ENCODE peak calls at places on chromosomes 3 and 15, in ten cellular contexts. E, O, M, S, W, D, A, B, R and P are unnamed samples.
A peak's percentile ranks its signal among the peaks of the same experiment; 100 is the strongest.

GRCh38 chr15:69253156-69253555 is 45.6 kb upstream of the PAQR5 start:
- DNase-seq in A (no peak), M (no peak), W (no peak), B (no peak), O (no peak), E (peak; percentile 43), S (no peak), R (peak; percentile 95), D (no peak), P (no peak)

GRCh38 chr3:134535186-134535974 is 49.5 kb downstream of the CEP63 start:
- DNase-seq in O (no peak), R (peak; percentile 60), B (no peak), S (no peak), D (no peak), W (no peak), E (no peak), M (no peak), A (no peak), P (no peak)

GRCh38 chr15:26477044-26477443 is 295.8 kb downstream of the GABRB3 start:
- DNase-seq in M (no peak), R (no peak), O (no peak), W (no peak), A (no peak), D (no peak), S (no peak), E (no peak), B (no peak), P (no peak)

GRCh38 chr3:24299236-24299635 is 195.4 kb downstream of the THRB start:
- DNase-seq in R (peak; percentile 28), M (no peak), O (no peak), B (no peak), D (no peak), E (no peak), W (no peak), S (no peak), A (no peak), P (no peak)

GRCh38 chr15:60392986-60393811 is 4.6 kb downstream of the ANXA2 start:
- DNase-seq in A (peak; percentile 85), R (peak; percentile 99), W (no peak), E (peak; percentile 98), M (no peak), D (peak; percentile 99), S (no peak), B (peak; percentile 81), O (no peak), P (peak; percentile 39)

GRCh38 chr15:101505610-101506337 is 16.3 kb upstream of the PCSK6 start:
- DNase-seq in E (no peak), D (no peak), O (no peak), A (no peak), S (no peak), W (no peak), M (no peak), R (no peak), B (no peak), P (no peak)

GRCh38 chr15:92158426-92158825 is 235.3 kb upstream of the ST8SIA2 start:
- DNase-seq in A (no peak), R (peak; percentile 44), D (no peak), B (no peak), O (no peak), E (peak; percentile 82), W (no peak), M (peak; percentile 4), S (peak; percentile 13), P (no peak)

GRCh38 chr3:147373301-147373700 is 33.0 kb downstream of the ZIC4 start:
- DNase-seq in B (no peak), O (no peak), R (no peak), D (no peak), M (no peak), S (no peak), E (no peak), W (no peak), A (no peak), P (no peak)

GRCh38 chr3:152056987-152057386 is 183.5 kb downstream of the SUCNR1 start:
- DNase-seq in E (no peak), S (no peak), W (no peak), M (no peak), R (no peak), A (no peak), D (no peak), B (no peak), O (no peak), P (no peak)

GRCh38 chr3:70972855-70973254 is 610.7 kb downstream of the FOXP1 start:
- DNase-seq in S (no peak), O (no peak), M (no peak), R (no peak), D (no peak), W (no peak), B (no peak), E (no peak), A (no peak), P (no peak)
- TF ChIP-seq CTCF in S (no peak), O (no peak), M (no peak), R (no peak), D (no peak), W (no peak), B (no peak), E (no peak), A (no peak), P (no peak)

GRCh38 chr15:25089577-25089976 is 134.8 kb downstream of the SNRPN start:
- DNase-seq in R (no peak), S (no peak), E (no peak), O (no peak), W (peak; percentile 37), B (no peak), A (no peak), M (no peak), D (no peak), P (no peak)
- H3K9me3 ChIP-seq in R (peaks cover 2% of the 10 kb centered on the region), S (peaks cover 8% of the 10 kb centered on the region), E (peaks cover 71% of the 10 kb centered on the region), O (no peaks in the 10 kb centered on the region), W (peaks cover 55% of the 10 kb centered on the region), B (peaks cover 100% of the 10 kb centered on the region), A (peaks cover 77% of the 10 kb centered on the region), M (peaks cover 95% of the 10 kb centered on the region), D (peaks cover 86% of the 10 kb centered on the region), P (peaks cover 41% of the 10 kb centered on the region)

GRCh38 chr3:117407317-117407716 is 697.7 kb downstream of the TUSC7 start:
- DNase-seq in W (no peak), M (no peak), S (no peak), E (no peak), R (peak; percentile 16), D (peak; percentile 5), A (no peak), B (no peak), O (peak; percentile 37), P (no peak)
- TF ChIP-seq CTCF in W (no peak), M (no peak), S (peak; percentile 27), E (peak; percentile 29), R (peak; percentile 13), D (no peak), A (no peak), B (no peak), O (peak; percentile 37), P (no peak)

GRCh38 chr3:149830902-149831301 is 17.9 kb downstream of the RNF13 start:
- DNase-seq in M (no peak), W (no peak), E (no peak), R (no peak), D (no peak), B (no peak), O (no peak), S (no peak), A (no peak), P (no peak)
- H3K9me3 ChIP-seq in M (peaks cover 54% of the 10 kb centered on the region), W (peaks cover 18% of the 10 kb centered on the region), E (peaks cover 21% of the 10 kb centered on the region), R (no peaks in the 10 kb centered on the region), D (peaks cover 54% of the 10 kb centered on the region), B (peaks cover 36% of the 10 kb centered on the region), O (peaks cover 3% of the 10 kb centered on the region), S (peaks cover 26% of the 10 kb centered on the region), A (peaks cover 9% of the 10 kb centered on the region), P (peaks cover 14% of the 10 kb centered on the region)

GRCh38 chr3:128348805-128349531 is 117.7 kb downstream of the DNAJB8 start:
- DNase-seq in O (no peak), M (no peak), W (no peak), B (no peak), D (no peak), A (no peak), E (no peak), R (no peak), S (no peak), P (no peak)
- TF ChIP-seq CTCF in O (no peak), M (no peak), W (no peak), B (no peak), D (peak; percentile 4), A (no peak), E (no peak), R (no peak), S (no peak), P (no peak)

DNA sequence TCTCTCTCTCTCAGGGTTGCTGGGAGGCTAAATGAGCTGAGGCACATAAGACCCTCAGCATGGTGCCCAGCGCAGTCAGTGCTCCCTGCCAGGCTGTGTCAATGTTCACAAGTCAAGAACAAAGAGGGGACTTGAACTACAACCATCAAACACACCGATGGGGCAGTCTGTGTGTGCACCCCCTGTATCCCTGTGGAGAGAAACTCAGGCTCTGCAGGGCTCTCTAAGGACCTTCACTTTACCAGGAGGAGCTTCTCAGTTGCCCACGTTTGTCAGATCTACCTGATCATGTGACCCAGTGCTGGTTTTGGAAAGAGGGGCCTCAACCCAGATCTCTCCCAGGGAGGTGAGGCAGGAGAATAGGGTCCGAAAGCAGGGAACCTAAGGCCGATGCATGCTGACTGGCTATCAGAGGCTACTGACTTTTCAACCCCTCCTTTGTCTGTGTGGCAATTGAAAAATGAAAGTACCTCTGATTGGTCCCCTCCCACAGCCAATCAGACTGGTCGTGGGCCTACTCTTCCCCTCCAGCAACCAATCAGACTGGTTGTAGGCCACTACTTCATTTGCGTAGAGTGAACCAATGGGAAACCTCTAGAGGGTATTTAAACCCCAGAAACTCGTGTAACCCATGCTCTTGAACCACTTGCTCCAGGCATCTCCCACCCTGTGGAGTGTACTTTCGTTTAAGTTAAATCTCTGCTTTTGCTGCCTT is 34.0 kb downstream of the RHCG start:
- DNase-seq in S (no peak), B (no peak), E (peak; percentile 13), M (no peak), D (peak; percentile 79), O (no peak), A (no peak), W (no peak), R (peak; percentile 54), P (no peak)
- H3K9me3 ChIP-seq in S (peaks cover 1% of the 10 kb centered on the region), B (no peaks in the 10 kb centered on the region), E (no peaks in the 10 kb centered on the region), M (peaks cover under 1% of the 10 kb centered on the region), D (no peaks in the 10 kb centered on the region), O (no peaks in the 10 kb centered on the region), A (no peaks in the 10 kb centered on the region), W (no peaks in the 10 kb centered on the region), R (no peaks in the 10 kb centered on the region), P (no peaks in the 10 kb centered on the region)